ENCODE peak calls at places on chromosomes 1 and 21, in ten cellular contexts. V is AG10803, K is cardiac fibroblast, C is OCI-LY7, Q is Panc1, F is ovary, T is ascending aorta, J is retinal pigment epithelial cell, U is mesothelial cell of epicardium, D is adrenal gland. Y is an unnamed sample.

GRCh38 chr1:64909021-64909420 is 57.3 kb downstream of the JAK1 start:
- DNase-seq in U (no peak), F (no peak), C (no peak), D (no peak), V (peak; percentile 51), J (no peak), K (no peak), T (no peak), Q (no peak), Y (no peak)

GRCh38 chr1:218414060-218414728 is 69.1 kb downstream of the TGFB2 start:
- DNase-seq in D (no peak), U (no peak), V (no peak), C (no peak), K (no peak), J (no peak), F (no peak), Q (no peak), T (no peak), Y (no peak)

GRCh38 chr1:18557621-18558465 is 72.8 kb upstream of the PAX7 start:
- DNase-seq in V (peak; percentile 6), U (no peak), F (no peak), T (no peak), Q (no peak), C (no peak), D (peak; percentile 22), J (no peak), K (peak; percentile 3), Y (peak; percentile 59)

GRCh38 chr1:218679391-218679790 is 334.3 kb downstream of the TGFB2 start:
- DNase-seq in J (no peak), T (no peak), C (no peak), F (no peak), Q (no peak), V (peak; percentile 41), K (no peak), U (no peak), D (no peak), Y (no peak)

GRCh38 chr1:154730986-154731489 is 123.1 kb upstream of the ADAR start:
- DNase-seq in T (no peak), J (peak; percentile 92), D (peak; percentile 36), C (no peak), Q (no peak), V (peak; percentile 76), U (peak; percentile 52), K (peak; percentile 71), F (no peak), Y (no peak)

GRCh38 chr21:45889115-45889708 is 92.4 kb upstream of the COL6A1 start:
- DNase-seq in K (no peak), F (peak; percentile 19), V (no peak), U (no peak), Q (no peak), T (no peak), C (no peak), D (no peak), J (no peak), Y (no peak)

GRCh38 chr1:74570797-74571492 is 58.5 kb upstream of the LRRC53 start:
- DNase-seq in T (no peak), D (no peak), Q (no peak), C (no peak), U (no peak), V (no peak), F (no peak), K (no peak), J (no peak), Y (no peak)

GRCh38 chr1:203143671-203144070 is 16.1 kb downstream of the ADORA1 start:
- DNase-seq in K (no peak), Q (no peak), J (no peak), T (no peak), D (no peak), V (no peak), U (no peak), C (no peak), F (no peak), Y (no peak)

GRCh38 chr1:22922640-22923039 is 50.0 kb downstream of the LACTBL1 start:
- DNase-seq in T (no peak), K (peak; percentile 25), C (no peak), D (no peak), F (no peak), Q (no peak), U (no peak), J (no peak), V (no peak), Y (no peak)

GRCh38 chr1:10936998-10937901 is 75.2 kb upstream of the TARDBP start:
- DNase-seq in J (no peak), V (no peak), K (no peak), C (no peak), T (no peak), Q (no peak), U (no peak), D (no peak), F (no peak), Y (no peak)

GRCh38 chr21:35303085-35303484 is 254.0 kb upstream of the RUNX1 start:
- DNase-seq in F (no peak), C (no peak), Q (peak; percentile 30), V (peak; percentile 86), K (peak; percentile 94), U (no peak), J (peak; percentile 52), T (no peak), D (no peak), Y (no peak)

GRCh38 chr1:53715478-53715877 is 23.5 kb downstream of the GLIS1 start:
- DNase-seq in C (peak; percentile 20), U (peak; percentile 55), T (no peak), K (peak; percentile 56), J (no peak), V (no peak), Q (no peak), D (no peak), F (no peak), Y (peak; percentile 64)
- TF ChIP-seq CTCF in C (peak; percentile 70), U (no peak), T (no peak), K (peak; percentile 82), J (peak; percentile 68), V (peak; percentile 45), Q (peak; percentile 81), D (no peak), F (no peak), Y (peak; percentile 60)

GRCh38 chr1:36653850-36654249 is 171.1 kb upstream of the CSF3R start:
- DNase-seq in D (peak; percentile 44), J (no peak), V (peak; percentile 52), K (peak; percentile 52), U (no peak), F (no peak), T (no peak), C (no peak), Q (no peak), Y (no peak)

GRCh38 chr1:36652011-36652410 is 169.3 kb upstream of the CSF3R start:
- DNase-seq in U (no peak), V (no peak), J (no peak), T (no peak), K (no peak), Q (no peak), D (no peak), C (no peak), F (no peak), Y (no peak)

GRCh38 chr1:36651176-36651910 is 168.6 kb upstream of the CSF3R start:
- DNase-seq in D (no peak), V (no peak), C (no peak), J (no peak), Q (no peak), T (no peak), F (no peak), U (no peak), K (no peak), Y (no peak)

GRCh38 chr1:36652586-36652985 is 169.9 kb upstream of the CSF3R start:
- DNase-seq in F (no peak), J (no peak), V (no peak), T (no peak), K (no peak), D (no peak), C (no peak), Q (no peak), U (no peak), Y (no peak)

DNA sequence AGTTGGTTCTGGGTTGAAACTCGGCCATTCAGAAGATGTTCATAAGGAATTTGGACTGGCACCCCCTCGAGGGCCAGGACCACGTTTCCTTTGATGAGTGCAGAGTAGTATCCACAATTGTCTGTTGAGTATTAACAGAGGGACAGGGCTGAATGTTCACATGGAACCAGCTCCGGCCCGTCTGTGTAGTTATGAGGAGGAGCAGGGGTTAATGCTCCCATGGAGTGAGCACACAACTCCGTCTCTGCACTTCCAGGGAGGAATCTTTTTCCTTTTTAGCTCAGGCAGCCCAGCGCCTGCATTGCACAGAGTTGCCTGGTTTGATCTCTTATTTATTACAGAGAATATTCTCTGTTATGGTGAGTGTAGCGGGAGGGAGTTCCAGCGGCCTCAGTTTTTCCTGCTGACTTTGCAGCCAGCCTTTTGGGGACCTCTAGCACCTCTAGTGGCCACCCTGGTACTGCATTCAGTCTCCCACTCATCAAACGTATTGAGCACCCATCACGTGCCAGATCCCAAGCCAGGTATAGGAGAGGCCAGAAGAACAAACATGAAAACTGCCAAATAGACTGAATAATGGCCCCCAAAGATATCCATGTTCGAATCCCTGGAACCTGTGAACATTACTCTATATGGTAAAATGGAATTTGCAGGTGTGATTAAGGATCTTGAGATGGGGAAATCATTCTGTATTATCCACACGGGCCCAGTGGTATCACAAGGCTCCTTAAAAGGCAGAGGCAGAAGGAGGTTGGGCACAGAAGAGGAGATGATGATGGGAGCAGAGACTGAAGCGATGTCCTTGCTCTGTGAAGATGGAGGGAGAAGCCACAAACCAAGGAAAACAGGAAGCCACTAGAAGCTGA is 167.7 kb upstream of the CSF3R start:
- DNase-seq in T (peak; percentile 77), J (peak; percentile 6), F (peak; percentile 41), K (peak; percentile 54), Q (peak; percentile 45), D (peak; percentile 70), C (peak; percentile 57), V (peak; percentile 36), U (peak; percentile 77), Y (peak; percentile 78)
- TF ChIP-seq CTCF in T (peak; percentile 82), J (peak; percentile 97), F (peak; percentile 26), K (peak; percentile 89), Q (peak; percentile 97), D (peak; percentile 69), C (peak; percentile 95), V (peak; percentile 88), U (peak; percentile 83), Y (peak; percentile 83)

DNA sequence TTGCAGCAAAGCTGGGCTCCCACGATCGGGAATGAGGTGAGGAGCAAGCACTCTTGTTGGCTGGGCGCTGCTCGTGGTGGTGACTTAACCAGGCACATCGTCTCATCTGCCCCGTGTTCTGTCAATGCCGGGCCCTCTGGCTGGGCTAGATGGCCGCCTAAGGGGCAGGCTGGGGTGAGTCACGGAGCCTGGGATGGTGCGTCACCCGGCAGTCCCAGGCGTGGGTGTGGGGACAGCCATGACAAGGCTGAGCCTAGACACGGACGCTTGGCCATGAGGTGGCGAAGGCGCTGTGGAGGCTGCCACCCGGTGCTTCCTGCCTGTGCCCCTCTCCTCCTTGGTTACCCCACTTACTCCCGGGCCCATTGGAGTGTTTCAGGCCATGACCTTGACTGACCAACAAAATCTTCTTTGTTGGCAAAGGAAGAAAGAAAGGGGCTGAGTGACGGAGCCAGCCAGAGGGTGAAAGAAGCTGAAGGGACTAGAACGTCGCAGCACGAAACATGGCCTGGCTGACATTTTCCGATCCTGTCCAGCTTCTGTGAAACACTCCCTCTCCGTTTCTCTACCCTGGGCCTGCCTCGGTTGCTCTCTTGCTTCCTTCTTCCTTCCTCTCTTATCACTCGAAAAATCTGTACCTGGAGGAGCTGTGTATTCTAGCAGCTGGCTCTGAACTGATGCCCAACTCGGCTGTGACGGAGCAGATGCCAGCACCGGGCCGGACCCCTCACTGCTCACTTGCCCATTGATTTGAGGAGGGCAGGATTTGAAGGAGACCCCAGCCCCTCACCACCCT is 596 bp downstream of the CD247 start:
- DNase-seq in D (peak; percentile 92), J (no peak), K (peak; percentile 8), C (no peak), V (no peak), Q (no peak), F (no peak), U (no peak), T (no peak), Y (no peak)
- TF ChIP-seq CTCF in D (no peak), J (no peak), K (no peak), C (no peak), V (no peak), Q (no peak), F (no peak), U (no peak), T (no peak), Y (no peak)

GRCh38 chr1:58576727-58577675 is at the start of gene TACSTD2:
- DNase-seq in V (no peak), Q (no peak), C (no peak), D (peak; percentile 33), F (no peak), K (no peak), J (no peak), T (peak; percentile 74), U (peak; percentile 66), Y (peak; percentile 18)
- TF ChIP-seq CTCF in V (no peak), Q (no peak), C (no peak), D (no peak), F (no peak), K (no peak), J (no peak), T (no peak), U (no peak), Y (no peak)